ENCODE peak calls at places on chromosome 13, in four cellular contexts. M, L, H and D are unnamed samples.

GRCh38 chr13:109253316-109253715 is 533.1 kb downstream of the IRS2 start:
- DNase-seq in M (no peak), H (no peak), L (no peak), D (no peak)

GRCh38 chr13:29457299-29457698 is 138.2 kb downstream of the SLC7A1 start:
- DNase-seq in H (no peak), L (no peak), M (no peak), D (no peak)

GRCh38 chr13:73429691-73430090 is 370.9 kb downstream of the KLF5 start:
- DNase-seq in M (no peak), L (no peak), H (no peak), D (no peak)

GRCh38 chr13:110916671-110917142 is 1.8 kb upstream of the ANKRD10 start:
- DNase-seq in H (no peak), L (no peak), M (no peak), D (no peak)

GRCh38 chr13:85650613-85651012 is 148.6 kb downstream of the SLITRK6 start:
- DNase-seq in M (no peak), H (no peak), L (no peak), D (no peak)

GRCh38 chr13:74741732-74742131 is 607.5 kb upstream of the KLF12 start:
- DNase-seq in L (no peak), M (no peak), H (no peak), D (no peak)

GRCh38 chr13:25771208-25771607 is 280.6 kb downstream of the SHISA2 start:
- DNase-seq in L (no peak), M (no peak), H (no peak), D (no peak)

GRCh38 chr13:106513025-106513424 is 22.4 kb downstream of the EFNB2 start:
- DNase-seq in L (no peak), H (no peak), M (no peak), D (no peak)

GRCh38 chr13:33017410-33017929 is 1.2 kb downstream of the KL start:
- DNase-seq in L (peak; percentile 61), H (peak; percentile 55), M (no peak), D (no peak)

DNA sequence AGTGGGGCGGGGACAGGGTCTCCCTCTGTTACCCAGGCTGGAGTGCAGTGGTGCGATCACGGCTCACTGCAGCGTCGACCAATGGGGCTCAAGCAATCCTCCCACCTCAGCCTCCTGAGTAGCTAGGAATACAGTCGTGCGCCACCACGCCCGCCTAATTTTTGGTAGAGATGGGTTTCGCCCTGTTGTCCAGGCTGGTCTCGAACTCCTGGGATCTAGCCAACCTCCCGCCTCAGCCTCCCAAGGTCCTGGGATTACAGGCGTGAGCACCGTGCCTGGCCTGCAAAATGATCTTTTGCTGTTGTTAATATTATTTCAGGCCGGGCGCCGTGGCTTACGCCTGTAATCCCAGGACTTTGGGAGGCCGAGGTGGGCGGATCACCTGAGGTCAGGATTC is 621 bp upstream of the TGDS start:
- DNase-seq in H (no peak), L (peak; percentile 20), M (no peak), D (peak; percentile 68)
- H3K27ac ChIP-seq in H (peak overlapping the region; percentile 82), L (peak overlapping the region; percentile 86), M (no peak overlapping the region), D (no peak overlapping the region)

DNA sequence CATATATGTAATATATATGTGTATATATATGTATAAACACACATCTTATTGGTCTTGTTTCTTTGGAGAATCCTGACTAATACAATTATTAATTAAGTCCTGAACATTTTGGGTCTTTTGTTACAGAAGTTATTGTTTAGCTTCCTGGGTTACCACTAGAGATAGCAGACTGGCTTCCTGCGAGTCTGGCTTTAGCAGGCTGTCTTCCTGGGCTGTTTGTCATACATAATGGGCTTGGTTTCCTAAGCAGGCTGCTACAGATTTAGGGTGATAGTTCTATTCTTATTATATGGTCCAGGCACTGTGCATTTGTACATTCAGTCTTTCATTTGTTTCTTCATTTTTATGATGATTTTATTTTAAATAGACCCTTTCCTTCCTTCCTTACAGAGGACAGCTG is 312.0 kb upstream of the TMTC4 start:
- DNase-seq in M (no peak), L (no peak), H (no peak), D (no peak)
- H3K4me1 ChIP-seq in M (no peaks in the 10 kb centered on the region), L (no peaks in the 10 kb centered on the region), H (no peaks in the 10 kb centered on the region), D (no peaks in the 10 kb centered on the region)

DNA sequence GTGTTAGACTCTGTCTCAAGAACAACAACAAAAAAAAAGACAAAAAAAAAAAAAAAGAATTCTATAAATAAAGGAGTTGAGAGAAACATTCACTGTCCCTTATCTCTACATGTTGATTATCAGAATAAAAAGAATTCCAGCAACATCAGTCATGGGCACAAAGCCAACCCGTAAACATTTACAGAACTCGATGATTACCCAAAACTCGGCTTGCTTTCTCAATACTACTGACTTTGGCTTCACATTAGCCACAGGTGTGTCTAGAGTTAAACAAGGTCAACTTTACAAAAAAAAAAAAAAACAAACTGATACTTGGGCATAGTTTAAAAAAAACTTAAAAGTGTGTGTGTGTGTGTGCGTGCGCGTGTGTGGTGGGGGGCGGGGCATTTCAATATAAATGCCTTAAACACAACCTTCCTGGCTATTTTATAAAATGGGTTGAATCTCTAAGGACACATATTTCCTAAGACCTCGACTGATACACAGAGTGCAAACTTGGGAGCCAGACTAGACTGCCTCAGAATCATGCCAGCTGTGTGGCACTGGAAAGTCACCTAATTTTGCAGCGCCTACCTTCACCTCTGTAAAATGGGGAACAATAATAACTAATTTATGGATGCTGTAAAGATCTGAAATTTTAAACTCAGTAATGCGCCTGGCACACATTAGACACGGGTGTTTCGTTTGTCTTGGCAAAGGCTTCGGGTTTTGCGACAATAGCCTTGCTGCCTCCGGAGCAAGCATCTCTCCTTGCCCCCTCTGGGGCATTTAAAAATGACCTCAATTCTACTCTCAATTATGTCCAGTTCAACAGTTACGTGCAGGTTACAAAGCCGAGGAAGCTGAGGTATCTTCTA is 925 bp downstream of the EBPL start:
- DNase-seq in L (no peak), H (no peak), M (no peak), D (no peak)
- H3K27ac ChIP-seq in L (peak overlapping the region; percentile 64), H (peak overlapping the region; percentile 84), M (no peak overlapping the region), D (no peak overlapping the region)

GRCh38 chr13:44304433-44304725 is 69.2 kb upstream of the SERP2 start:
- DNase-seq in H (no peak), M (no peak), L (no peak), D (no peak)
- H3K4me1 ChIP-seq in H (peaks cover 34% of the 10 kb centered on the region), M (peaks cover 6% of the 10 kb centered on the region), L (peaks cover 69% of the 10 kb centered on the region), D (peaks cover 4% of the 10 kb centered on the region)

GRCh38 chr13:32001392-32001768 is 30.2 kb upstream of the FRY start:
- DNase-seq in L (no peak), M (no peak), H (no peak), D (no peak)
- H3K27ac ChIP-seq in L (no peak overlapping the region), M (no peak overlapping the region), H (peak overlapping the region; percentile 4), D (no peak overlapping the region)

GRCh38 chr13:113864303-113864890 is 521 bp upstream of the GAS6 start:
- DNase-seq in H (no peak), L (no peak), M (no peak), D (no peak)
- H3K4me1 ChIP-seq in H (peaks cover 42% of the 10 kb centered on the region), L (peaks cover 39% of the 10 kb centered on the region), M (peaks cover 29% of the 10 kb centered on the region), D (no peaks in the 10 kb centered on the region)

GRCh38 chr13:114017028-114017630 is 43.3 kb upstream of the C13orf46 start:
- DNase-seq in H (no peak), M (peak; percentile 68), L (no peak), D (no peak)
- H3K27ac ChIP-seq in H (no peak overlapping the region), M (no peak overlapping the region), L (no peak overlapping the region), D (no peak overlapping the region)